ENCODE peak calls at places on chromosomes 13 and 19, in five cellular contexts. I is body of pancreas, Q is OCI-LY7, W is bronchial epithelial cell, Y is breast epithelium. S is an unnamed sample.
A peak's percentile ranks its signal among the peaks of the same experiment; 100 is the strongest.

GRCh38 chr19:33414667-33415605 is 41.4 kb downstream of the CEBPG start:
- DNase-seq in I (no peak), Q (no peak), W (no peak), Y (no peak), S (no peak)

GRCh38 chr19:39915101-39915847 is 19.2 kb downstream of the FCGBP start:
- DNase-seq in I (no peak), Q (no peak), W (no peak), Y (no peak), S (no peak)

GRCh38 chr13:98509271-98510155 is 67.4 kb downstream of the STK24 start:
- DNase-seq in I (no peak), Q (no peak), W (peak; percentile 86), Y (no peak), S (peak; percentile 92)

GRCh38 chr19:11288349-11288748 is 7.6 kb upstream of the TSPAN16 start:
- DNase-seq in I (no peak), Q (no peak), W (peak; percentile 16), Y (no peak), S (no peak)

GRCh38 chr19:2061936-2062729 is 11.1 kb upstream of the MKNK2 start:
- DNase-seq in I (no peak), Q (peak; percentile 31), W (no peak), Y (no peak), S (no peak)

GRCh38 chr13:49253310-49253709 is 5.6 kb downstream of the CDADC1 start:
- DNase-seq in I (no peak), Q (no peak), W (no peak), Y (no peak), S (no peak)

GRCh38 chr19:10085641-10086031 is 481 bp upstream of the SHFL start:
- DNase-seq in I (no peak), Q (no peak), W (no peak), Y (no peak), S (no peak)

GRCh38 chr19:33472696-33473624 is 48.6 kb downstream of the PEPD start:
- DNase-seq in I (no peak), Q (no peak), W (peak; percentile 35), Y (no peak), S (peak; percentile 91)

GRCh38 chr19:38452430-38453366 is 19.2 kb downstream of the RYR1 start:
- DNase-seq in I (no peak), Q (peak; percentile 63), W (no peak), Y (no peak), S (no peak)

GRCh38 chr19:6744381-6745288 is 5.2 kb downstream of the TRIP10 start:
- DNase-seq in I (peak; percentile 85), Q (no peak), W (peak; percentile 77), Y (peak; percentile 93), S (peak; percentile 86)

GRCh38 chr19:15722956-15723355 is 4.9 kb upstream of the OR10H2 start:
- DNase-seq in I (no peak), Q (no peak), W (no peak), Y (no peak), S (no peak)

GRCh38 chr19:7069904-7070226 is 362 bp downstream of the ZNF557 start:
- DNase-seq in I (no peak), Q (no peak), W (no peak), Y (no peak), S (no peak)

GRCh38 chr13:75365724-75366173 is 116.2 kb downstream of the TBC1D4 start:
- DNase-seq in I (no peak), Q (peak; percentile 17), W (peak; percentile 84), Y (no peak), S (peak; percentile 96)

GRCh38 chr19:43789029-43789428 is 8.3 kb upstream of the KCNN4 start:
- DNase-seq in I (no peak), Q (no peak), W (peak; percentile 33), Y (no peak), S (no peak)

GRCh38 chr13:113573065-113573464 is 11.5 kb upstream of the TFDP1 start:
- DNase-seq in I (no peak), Q (no peak), W (peak; percentile 52), Y (no peak), S (peak; percentile 29)

GRCh38 chr19:15125232-15126067 is 18.2 kb downstream of the SYDE1 start:
- DNase-seq in I (peak; percentile 99), Q (peak; percentile 99), W (peak; percentile 92), Y (peak; percentile 94), S (peak; percentile 99)

GRCh38 chr13:93814658-93815057 is 588.1 kb downstream of the GPC6 start:
- DNase-seq in I (no peak), Q (no peak), W (no peak), Y (no peak), S (no peak)

GRCh38 chr19:10784257-10784656 is 51.8 kb downstream of the TMED1 start:
- DNase-seq in I (no peak), Q (no peak), W (no peak), Y (no peak), S (no peak)

GRCh38 chr19:54029930-54030490 is 33.7 kb downstream of the VSTM1 start:
- DNase-seq in I (peak; percentile 45), Q (peak; percentile 59), W (peak; percentile 32), Y (no peak), S (peak; percentile 70)

GRCh38 chr13:111270126-111270525 is 50.3 kb upstream of the TEX29 start:
- DNase-seq in I (no peak), Q (no peak), W (no peak), Y (no peak), S (no peak)

GRCh38 chr19:34484328-34484727 is 2.8 kb downstream of the WTIP start:
- DNase-seq in I (no peak), Q (no peak), W (no peak), Y (no peak), S (no peak)

GRCh38 chr13:102768914-102769313 is 4.7 kb downstream of the TEX30 start:
- DNase-seq in I (no peak), Q (no peak), W (no peak), Y (no peak), S (no peak)

GRCh38 chr13:98291658-98292057 is 114.6 kb upstream of the RNF113B start:
- DNase-seq in I (peak; percentile 49), Q (no peak), W (no peak), Y (no peak), S (no peak)

GRCh38 chr13:65653548-65654078 is 1576.5 kb downstream of the PCDH9 start:
- DNase-seq in I (no peak), Q (no peak), W (no peak), Y (no peak), S (no peak)

GRCh38 chr13:25153736-25154135 is 18.4 kb downstream of the AMER2 start:
- DNase-seq in I (no peak), Q (peak; percentile 69), W (no peak), Y (no peak), S (no peak)

GRCh38 chr19:35264281-35265125 is 4.3 kb upstream of the USF2 start:
- DNase-seq in I (peak; percentile 11), Q (no peak), W (no peak), Y (peak; percentile 15), S (no peak)

GRCh38 chr13:102295316-102296048 is 106.4 kb downstream of the FGF14 start:
- DNase-seq in I (no peak), Q (no peak), W (no peak), Y (no peak), S (no peak)

GRCh38 chr13:112248909-112249592 is 127.1 kb upstream of the SPACA7 start:
- DNase-seq in I (no peak), Q (no peak), W (no peak), Y (no peak), S (no peak)

DNA sequence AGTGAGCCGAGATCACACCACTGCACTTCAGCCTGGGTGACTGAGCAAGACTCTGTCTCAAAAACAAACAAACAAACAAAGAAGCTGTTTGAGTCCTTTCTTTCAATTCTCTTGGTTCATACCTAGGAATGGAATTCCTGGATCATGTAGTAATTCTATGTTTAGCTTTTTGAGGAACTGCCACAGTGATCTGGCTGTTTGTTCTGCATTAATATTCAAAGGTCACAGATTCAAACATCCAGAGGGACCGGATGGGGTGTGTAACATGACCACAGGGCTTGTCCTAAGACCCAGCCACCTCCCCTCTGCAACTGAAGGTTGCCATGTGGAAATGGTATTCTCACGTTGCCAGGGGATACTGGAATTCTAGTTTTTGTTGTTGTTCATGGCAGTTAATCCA is 10.2 kb downstream of the COLGALT1 start:
- DNase-seq in I (no peak), Q (no peak), W (no peak), Y (no peak), S (peak; percentile 69)
- H3K36me3 ChIP-seq in I (peaks cover 19% of the 10 kb centered on the region), Q (peaks cover 80% of the 10 kb centered on the region), W (peaks cover 18% of the 10 kb centered on the region), Y (no peaks in the 10 kb centered on the region), S (peaks cover 66% of the 10 kb centered on the region)

GRCh38 chr19:4501005-4501591 is 17.2 kb downstream of the PLIN4 start:
- DNase-seq in I (no peak), Q (no peak), W (no peak), Y (no peak), S (no peak)

GRCh38 chr19:4502282-4503223 is 15.7 kb downstream of the PLIN4 start:
- DNase-seq in I (no peak), Q (no peak), W (no peak), Y (no peak), S (no peak)

GRCh38 chr19:4499855-4500254 is 18.4 kb downstream of the PLIN4 start:
- DNase-seq in I (no peak), Q (no peak), W (no peak), Y (no peak), S (no peak)

GRCh38 chr19:4503224-4504170 is 14.8 kb downstream of the PLIN4 start:
- DNase-seq in I (no peak), Q (no peak), W (no peak), Y (no peak), S (no peak)

DNA sequence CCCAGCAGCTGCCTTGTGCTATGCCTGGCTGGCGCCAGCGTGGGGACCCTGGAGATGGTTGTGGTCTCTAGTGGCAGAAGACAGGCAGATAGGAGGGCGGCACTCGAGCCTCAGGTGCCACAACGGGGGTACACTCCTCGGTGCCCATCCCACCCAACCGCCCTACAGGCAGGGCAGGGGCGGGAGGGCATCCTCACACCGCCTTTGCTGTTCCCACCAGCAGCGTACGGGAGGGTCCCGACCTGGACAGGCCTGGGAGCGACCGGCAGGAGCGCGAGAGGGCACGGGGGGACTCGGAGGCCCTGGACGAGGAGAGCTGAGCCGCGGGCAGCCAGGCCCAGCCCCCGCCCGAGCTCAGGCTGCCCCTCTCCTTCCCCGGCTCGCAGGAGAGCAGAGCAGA is 16.6 kb downstream of the PLIN4 start:
- DNase-seq in I (no peak), Q (no peak), W (no peak), Y (no peak), S (no peak)
- H3K36me3 ChIP-seq in I (peaks cover 4% of the 10 kb centered on the region), Q (peaks cover 29% of the 10 kb centered on the region), W (peaks cover 18% of the 10 kb centered on the region), Y (no peaks in the 10 kb centered on the region), S (peaks cover 68% of the 10 kb centered on the region)

DNA sequence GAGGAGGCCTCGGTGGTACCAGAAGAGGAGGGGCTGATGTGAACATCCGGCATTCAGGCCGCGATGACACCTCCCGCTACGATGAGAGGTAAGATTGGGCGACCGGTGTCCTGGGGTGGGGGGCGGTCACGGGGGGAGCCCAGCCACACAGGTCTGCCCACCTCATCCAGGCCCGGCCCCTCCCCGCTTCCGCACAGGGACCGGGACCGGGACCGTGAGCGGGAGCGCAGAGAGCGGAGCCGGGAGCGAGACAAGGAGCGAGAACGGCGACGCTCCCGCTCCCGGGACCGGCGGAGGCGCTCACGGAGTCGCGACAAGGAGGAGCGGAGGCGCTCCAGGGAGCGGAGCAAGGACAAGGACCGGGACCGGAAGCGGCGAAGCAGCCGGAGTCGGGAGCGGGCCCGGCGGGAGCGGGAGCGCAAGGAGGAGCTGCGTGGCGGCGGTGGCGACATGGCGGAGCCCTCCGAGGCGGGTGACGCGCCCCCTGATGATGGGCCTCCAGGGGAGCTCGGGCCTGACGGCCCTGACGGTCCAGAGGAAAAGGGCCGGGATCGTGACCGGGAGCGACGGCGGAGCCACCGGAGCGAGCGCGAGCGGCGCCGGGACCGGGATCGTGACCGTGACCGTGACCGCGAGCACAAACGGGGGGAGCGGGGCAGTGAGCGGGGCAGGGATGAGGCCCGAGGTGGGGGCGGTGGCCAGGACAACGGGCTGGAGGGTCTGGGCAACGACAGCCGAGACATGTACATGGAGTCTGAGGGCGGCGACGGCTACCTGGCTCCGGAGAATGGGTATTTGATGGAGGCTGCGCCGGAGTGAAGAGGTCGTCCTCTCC is 6.3 kb upstream of the LIN7B start:
- DNase-seq in I (no peak), Q (no peak), W (no peak), Y (no peak), S (no peak)
- H3K36me3 ChIP-seq in I (peaks cover 6% of the 10 kb centered on the region), Q (peaks cover 72% of the 10 kb centered on the region), W (peaks cover 36% of the 10 kb centered on the region), Y (no peaks in the 10 kb centered on the region), S (peaks cover 68% of the 10 kb centered on the region)

GRCh38 chr19:656751-657559 is 6.1 kb downstream of the RNF126 start:
- DNase-seq in I (peak; percentile 11), Q (no peak), W (no peak), Y (no peak), S (no peak)
- H3K36me3 ChIP-seq in I (no peaks in the 10 kb centered on the region), Q (peaks cover 92% of the 10 kb centered on the region), W (peaks cover 28% of the 10 kb centered on the region), Y (no peaks in the 10 kb centered on the region), S (peaks cover 83% of the 10 kb centered on the region)

S was measured in SJSA1.